ENCODE peak calls at places on chromosomes 13 and 19, in five cellular contexts. U is uterus, J is lower leg skin, L is Peyer's patch, V is stomach. W is an unnamed sample.

GRCh38 chr13:98691360-98691759 is 61.1 kb downstream of the SLC15A1 start:
- DNase-seq in U (no peak), J (no peak), L (no peak), V (no peak), W (no peak)

GRCh38 chr19:17784201-17785008 is 10.5 kb upstream of the B3GNT3 start:
- DNase-seq in U (peak), J (no peak), L (peak), V (peak), W (peak)

GRCh38 chr13:35596299-35596698 is 119.8 kb upstream of the MAB21L1 start:
- DNase-seq in U (no peak), J (no peak), L (no peak), V (no peak), W (no peak)

GRCh38 chr19:51751655-51752054 is at the start of gene FPR1:
- DNase-seq in U (no peak), J (peak), L (no peak), V (no peak), W (no peak)

GRCh38 chr13:35468195-35468594 is 8.3 kb downstream of the MAB21L1 start:
- DNase-seq in U (no peak), J (no peak), L (no peak), V (no peak), W (no peak)

GRCh38 chr13:39452412-39452811 is 150.6 kb downstream of the LHFPL6 start:
- DNase-seq in U (no peak), J (no peak), L (no peak), V (no peak), W (no peak)

GRCh38 chr19:44905437-44906160 is at the start of gene APOE:
- DNase-seq in U (no peak), J (no peak), L (no peak), V (no peak), W (no peak)

GRCh38 chr13:78060966-78061365 is 142.3 kb upstream of the EDNRB start:
- DNase-seq in U (no peak), J (no peak), L (no peak), V (peak), W (no peak)

GRCh38 chr13:94323746-94324408 is 155.6 kb downstream of the DCT start:
- DNase-seq in U (no peak), J (no peak), L (peak), V (no peak), W (no peak)

GRCh38 chr19:39080431-39080830 is 3.7 kb upstream of the ACP7 start:
- DNase-seq in U (no peak), J (no peak), L (no peak), V (no peak), W (no peak)

GRCh38 chr19:39078436-39079200 is 5.5 kb upstream of the ACP7 start:
- DNase-seq in U (no peak), J (no peak), L (no peak), V (no peak), W (no peak)

GRCh38 chr19:39074942-39075341 is 9.2 kb upstream of the ACP7 start:
- DNase-seq in U (no peak), J (no peak), L (no peak), V (no peak), W (no peak)

GRCh38 chr19:39074205-39074692 is 9.9 kb upstream of the ACP7 start:
- DNase-seq in U (no peak), J (no peak), L (no peak), V (no peak), W (no peak)

DNA sequence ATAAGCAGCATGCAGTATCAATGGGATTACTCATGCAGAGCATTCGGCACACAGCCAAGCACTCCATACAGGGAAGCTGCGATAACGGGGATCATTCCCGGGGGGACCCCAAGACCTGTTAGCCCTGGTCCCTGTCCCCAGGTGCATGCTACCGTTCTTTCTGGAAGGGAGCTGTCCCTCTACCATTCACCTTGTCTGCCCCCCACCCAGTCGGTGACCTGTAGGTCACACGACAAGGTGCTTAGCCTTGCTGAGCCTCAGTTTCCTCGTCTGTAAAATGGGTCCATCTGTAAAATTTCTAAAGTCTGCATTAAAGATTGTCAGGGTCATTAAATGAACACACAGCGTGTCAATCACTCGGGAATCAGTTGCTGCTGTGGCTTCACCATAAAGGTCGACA is 6.8 kb upstream of the ACP7 start:
- DNase-seq in U (no peak), J (no peak), L (no peak), V (no peak), W (no peak)
- TF ChIP-seq POLR2A in U (no peak), J (no peak), L (no peak), V (no peak), W (no peak)

DNA sequence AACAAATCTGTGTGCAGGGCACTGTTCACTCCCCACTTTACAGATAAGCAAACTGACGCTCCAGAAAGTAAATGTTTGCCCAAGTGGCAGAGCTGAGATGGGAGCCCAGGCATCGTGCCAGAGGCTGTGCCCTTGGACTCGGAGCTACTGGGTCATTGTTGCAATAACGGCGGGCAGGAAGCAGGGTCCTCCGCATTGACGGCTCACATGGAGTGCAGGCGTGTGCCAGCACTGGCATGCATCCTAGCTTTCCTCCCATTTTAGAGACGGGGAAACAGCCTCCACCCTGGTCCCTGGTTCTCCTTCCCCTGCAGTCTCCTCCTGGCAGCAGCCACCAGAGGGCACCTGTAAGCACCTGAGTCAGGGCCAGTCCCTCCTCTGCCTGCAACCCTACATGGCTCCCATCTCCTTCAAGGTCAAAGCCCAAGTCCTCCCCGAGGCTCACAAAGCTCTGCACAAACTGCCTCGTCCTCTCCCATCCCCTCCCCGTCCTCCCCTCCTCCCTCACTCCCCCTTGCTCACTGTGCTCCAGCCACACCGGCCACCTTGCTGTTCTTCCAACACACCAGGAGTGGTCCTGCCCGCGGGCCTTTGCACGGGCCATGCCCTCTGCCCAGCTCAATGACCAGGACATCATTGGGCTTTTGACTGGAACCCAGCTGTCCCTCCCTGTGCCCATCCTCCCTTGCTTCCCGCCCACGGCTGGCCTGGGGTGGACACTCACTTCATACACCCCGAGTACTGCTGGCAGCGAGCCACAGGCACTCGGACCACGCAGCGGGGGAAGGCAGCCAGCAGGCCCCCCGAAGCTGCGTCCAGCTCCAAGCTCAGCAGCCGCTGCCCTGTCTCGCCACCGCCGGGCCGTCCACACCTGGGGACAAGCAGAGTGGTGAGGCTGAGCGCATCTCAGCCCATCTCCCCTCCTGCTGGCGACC is 7.7 kb upstream of the LRG1 start:
- DNase-seq in U (no peak), J (no peak), L (no peak), V (peak), W (no peak)
- TF ChIP-seq CTCF in U (no peak), J (no peak), L (peak), V (peak), W (no peak)

GRCh38 chr19:48330012-48330681 is 4.8 kb downstream of the EMP3 start:
- DNase-seq in U (peak), J (peak), L (peak), V (peak), W (peak)
- TF ChIP-seq POLR2A in U (peak), J (no peak), L (peak), V (no peak), W (peak)

GRCh38 chr13:22757530-22758120 is 423.2 kb upstream of the SGCG start:
- DNase-seq in U (no peak), J (no peak), L (no peak), V (no peak), W (no peak)
- TF ChIP-seq CTCF in U (peak), J (no peak), L (peak), V (peak), W (peak)

DNA sequence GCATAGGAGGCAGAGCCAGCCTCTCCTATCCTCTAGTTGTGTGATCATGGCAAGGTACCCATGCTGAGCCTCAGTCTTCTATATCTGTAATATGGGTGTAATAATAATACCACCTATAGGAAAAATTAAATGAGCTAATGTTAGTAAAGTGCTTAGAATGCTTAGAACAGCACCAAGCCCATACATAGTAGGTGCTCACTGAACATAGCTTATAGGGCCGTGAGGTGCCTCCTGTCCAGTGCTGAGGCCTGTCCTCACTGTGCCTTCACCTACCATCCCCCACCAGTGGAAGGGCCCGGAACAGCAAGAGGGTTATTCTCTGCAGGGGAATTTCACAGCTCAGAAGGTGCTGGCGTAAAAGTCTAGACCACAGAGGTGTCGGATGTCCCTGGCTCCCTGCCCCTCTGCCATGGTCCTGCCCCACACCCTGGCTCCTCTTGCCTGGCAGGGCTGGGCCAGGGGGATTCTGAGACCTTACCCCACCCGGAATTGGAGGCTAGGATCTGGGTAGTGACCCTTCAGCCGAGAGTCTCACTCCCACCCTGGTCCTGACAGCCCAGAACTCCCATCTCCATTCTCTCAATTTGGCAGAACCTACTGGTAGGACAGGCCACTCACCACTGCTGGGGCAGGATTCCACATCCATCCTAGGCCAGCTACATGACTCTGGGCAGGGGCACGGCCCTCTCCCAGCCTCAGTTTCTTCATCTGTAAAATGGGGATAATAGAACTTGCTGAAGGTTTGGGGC is 2.2 kb upstream of the SCN1B start:
- DNase-seq in U (no peak), J (no peak), L (no peak), V (no peak), W (no peak)
- TF ChIP-seq POLR2A in U (no peak), J (no peak), L (no peak), V (no peak), W (no peak)